ENCODE peak calls at places on chromosomes 7 and 10, in four cellular contexts. L, J, R and T are unnamed samples.

GRCh38 chr7:161786-162185 is 30.6 kb upstream of the FAM20C start:
- DNase-seq in R (no peak), J (no peak), L (no peak), T (no peak)

GRCh38 chr7:610531-611280 is 91.1 kb upstream of the PDGFA start:
- DNase-seq in L (peak; percentile 11), R (no peak), J (no peak), T (no peak)

GRCh38 chr10:118939216-118940007 is 90.1 kb upstream of the NANOS1 start:
- DNase-seq in J (no peak), R (no peak), L (no peak), T (no peak)

GRCh38 chr10:129785536-129785981 is 178.5 kb downstream of the EBF3 start:
- DNase-seq in R (no peak), L (no peak), J (no peak), T (peak; percentile 39)

GRCh38 chr7:69742237-69742636 is 144.0 kb downstream of the AUTS2 start:
- DNase-seq in L (no peak), J (no peak), R (no peak), T (no peak)

GRCh38 chr7:13028731-13029099 is 341.3 kb downstream of the ARL4A start:
- DNase-seq in J (no peak), L (no peak), R (no peak), T (no peak)

GRCh38 chr10:22429146-22429545 is 83.8 kb downstream of the SPAG6 start:
- DNase-seq in L (no peak), J (no peak), R (no peak), T (no peak)

GRCh38 chr7:83469076-83469475 is 179.9 kb downstream of the SEMA3E start:
- DNase-seq in L (peak; percentile 84), J (no peak), R (no peak), T (no peak)

GRCh38 chr7:72435366-72435765 is 23.2 kb upstream of the CALN1 start:
- DNase-seq in L (no peak), J (no peak), R (no peak), T (peak; percentile 87)

GRCh38 chr7:92588561-92588960 is 1.6 kb downstream of the FAM133B start:
- DNase-seq in J (no peak), R (no peak), L (no peak), T (peak; percentile 14)

GRCh38 chr10:43981232-43981631 is 332.6 kb upstream of the ZNF32 start:
- DNase-seq in R (no peak), L (no peak), J (no peak), T (no peak)

GRCh38 chr10:21689881-21690280 is 155.8 kb downstream of the MLLT10 start:
- DNase-seq in J (no peak), L (no peak), R (no peak), T (no peak)

GRCh38 chr10:24381235-24382010 is 172.5 kb downstream of the KIAA1217 start:
- DNase-seq in L (no peak), R (no peak), J (no peak), T (no peak)

GRCh38 chr10:24383681-24384106 is 174.8 kb downstream of the KIAA1217 start:
- DNase-seq in R (peak; percentile 94), L (peak; percentile 99), J (peak; percentile 28), T (peak; percentile 99)

GRCh38 chr10:24382045-24382444 is 173.1 kb downstream of the KIAA1217 start:
- DNase-seq in R (no peak), L (no peak), J (no peak), T (peak; percentile 30)

GRCh38 chr10:24382596-24382978 is 173.6 kb downstream of the KIAA1217 start:
- DNase-seq in R (no peak), L (peak; percentile 68), J (no peak), T (no peak)

GRCh38 chr10:24382979-24383663 is 174.2 kb downstream of the KIAA1217 start:
- DNase-seq in R (no peak), J (no peak), L (peak; percentile 87), T (peak; percentile 75)
- H3K4me3 ChIP-seq in R (no peak overlapping the region), J (no peak overlapping the region), L (no peak overlapping the region), T (peak overlapping the region; percentile 30)

GRCh38 chr7:108167460-108167859 is 37.3 kb upstream of the LAMB4 start:
- DNase-seq in L (peak; percentile 34), R (no peak), J (no peak), T (no peak)
- H3K4me3 ChIP-seq in L (peak overlapping the region; percentile 61), R (no peak overlapping the region), J (no peak overlapping the region), T (no peak overlapping the region)

DNA sequence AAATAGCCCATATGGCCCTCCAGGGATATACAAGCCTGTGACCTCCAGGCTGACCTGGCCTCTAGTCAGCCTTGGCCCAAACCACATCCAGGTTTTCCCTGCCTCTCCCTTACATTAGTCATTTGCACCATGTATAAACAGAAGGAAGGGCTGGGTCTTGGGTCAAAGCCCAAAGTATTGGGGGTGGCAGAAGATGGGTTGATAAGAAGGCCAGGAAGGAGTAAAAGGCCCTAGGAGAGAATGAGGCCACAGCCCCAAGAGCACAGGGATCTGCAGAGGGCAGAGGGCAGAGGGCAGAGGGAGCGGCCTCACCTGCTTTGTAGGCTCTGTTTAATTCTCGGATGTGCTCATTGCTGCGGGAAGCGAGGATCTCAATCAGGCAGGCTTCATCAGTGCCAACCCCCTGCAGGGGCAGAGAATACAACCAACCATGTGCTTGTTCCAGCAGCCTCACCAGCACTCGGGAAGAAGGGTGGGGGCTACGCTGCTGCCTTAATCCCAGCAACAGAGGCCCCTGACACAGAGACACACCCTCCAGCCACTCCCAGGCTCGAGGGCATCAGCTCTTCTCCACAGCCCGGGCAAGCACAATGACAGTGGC is 31.3 kb downstream of the PLAC9 start:
- DNase-seq in L (peak; percentile 83), J (no peak), R (peak; percentile 64), T (no peak)
- H3K4me3 ChIP-seq in L (no peak overlapping the region), J (no peak overlapping the region), R (no peak overlapping the region), T (no peak overlapping the region)

GRCh38 chr10:123402656-123403055 is 248.5 kb downstream of the BUB3 start:
- DNase-seq in J (no peak), L (no peak), R (no peak), T (no peak)
- H3K4me3 ChIP-seq in J (no peak overlapping the region), L (no peak overlapping the region), R (no peak overlapping the region), T (no peak overlapping the region)

GRCh38 chr10:92595505-92595904 is 2.6 kb downstream of the KIF11 start:
- DNase-seq in L (no peak), R (no peak), J (no peak), T (no peak)

GRCh38 chr10:92593553-92594046 is 670 bp downstream of the KIF11 start:
- DNase-seq in J (no peak), R (no peak), L (no peak), T (no peak)

GRCh38 chr10:92592761-92593552 is at the start of gene KIF11:
- DNase-seq in L (peak; percentile 95), J (peak; percentile 97), R (peak; percentile 98), T (peak; percentile 96)

GRCh38 chr10:92591550-92592140 is 1.3 kb upstream of the KIF11 start:
- DNase-seq in L (peak; percentile 95), J (peak; percentile 82), R (peak; percentile 88), T (no peak)

DNA sequence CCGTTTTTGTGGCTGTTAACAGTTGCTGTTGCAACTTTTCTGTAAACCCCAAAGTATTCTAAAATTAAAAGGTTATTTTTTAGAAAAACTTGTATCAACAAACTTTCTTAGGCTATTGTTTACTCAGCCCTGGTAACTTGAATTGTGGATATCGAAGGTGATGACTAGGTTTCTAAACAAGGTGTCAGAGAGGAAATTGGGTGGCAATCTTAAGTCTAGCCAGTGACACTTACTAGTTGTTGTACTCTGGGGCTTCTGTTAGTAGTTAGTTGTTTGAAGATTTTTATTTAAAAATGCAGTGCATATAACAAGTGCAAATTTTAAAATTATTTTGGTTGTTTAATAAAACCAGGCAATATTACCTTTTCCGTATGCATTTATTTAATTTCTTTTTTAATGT is 1.3 kb downstream of the KIF11 start:
- DNase-seq in L (no peak), R (no peak), J (no peak), T (no peak)
- H3K4me3 ChIP-seq in L (peak overlapping the region; percentile 97), R (peak overlapping the region; percentile 67), J (no peak overlapping the region), T (peak overlapping the region; percentile 89)

DNA sequence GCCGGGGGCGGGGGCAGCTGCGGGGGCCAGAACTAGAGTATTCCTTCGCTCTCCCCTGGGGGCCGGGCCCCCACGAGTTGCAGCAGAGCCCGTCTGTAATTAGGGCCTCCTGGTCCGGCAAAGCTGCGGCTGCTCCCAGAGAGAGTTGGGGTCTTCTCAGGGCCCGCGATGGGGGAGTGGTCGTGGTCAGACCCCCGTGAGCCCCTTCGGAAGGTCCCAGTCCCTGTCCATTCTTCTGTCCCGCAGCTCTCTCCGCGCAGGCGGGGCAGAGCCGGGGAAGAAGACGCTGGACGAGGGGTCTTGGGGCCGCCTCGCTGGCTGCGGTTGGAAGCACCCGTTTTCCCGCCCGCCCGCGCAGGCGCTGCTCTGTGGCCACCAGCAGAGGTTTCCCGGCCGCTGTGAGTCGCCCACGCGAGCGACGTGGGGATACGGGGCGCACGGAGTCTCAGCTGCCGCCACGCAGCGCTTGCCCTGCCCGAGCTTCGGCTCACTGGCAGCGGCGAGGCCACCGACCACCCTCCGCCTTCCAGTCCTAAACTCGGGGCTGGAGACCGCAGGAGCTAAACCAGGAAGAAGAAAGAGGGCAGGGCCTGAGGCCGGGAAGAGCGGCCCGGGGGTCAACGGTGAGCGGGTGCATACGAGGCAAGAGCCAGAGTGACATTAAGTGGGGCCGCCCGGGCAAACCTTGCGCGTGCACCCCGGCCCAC is 7.3 kb upstream of the EMX2 start:
- DNase-seq in L (no peak), J (no peak), R (no peak), T (no peak)
- H3K4me3 ChIP-seq in L (no peak overlapping the region), J (peak overlapping the region; percentile 14), R (no peak overlapping the region), T (no peak overlapping the region)

GRCh38 chr10:107914450-107915276 is 750.2 kb upstream of the SORCS1 start:
- DNase-seq in L (peak; percentile 3), R (no peak), J (peak; percentile 53), T (peak; percentile 22)
- H3K4me3 ChIP-seq in L (no peak overlapping the region), R (no peak overlapping the region), J (peak overlapping the region; percentile 43), T (peak overlapping the region; percentile 54)

GRCh38 chr10:71197955-71198354 is 14.4 kb upstream of the UNC5B start:
- DNase-seq in L (no peak), R (no peak), J (no peak), T (no peak)
- H3K4me3 ChIP-seq in L (no peak overlapping the region), R (no peak overlapping the region), J (no peak overlapping the region), T (no peak overlapping the region)

DNA sequence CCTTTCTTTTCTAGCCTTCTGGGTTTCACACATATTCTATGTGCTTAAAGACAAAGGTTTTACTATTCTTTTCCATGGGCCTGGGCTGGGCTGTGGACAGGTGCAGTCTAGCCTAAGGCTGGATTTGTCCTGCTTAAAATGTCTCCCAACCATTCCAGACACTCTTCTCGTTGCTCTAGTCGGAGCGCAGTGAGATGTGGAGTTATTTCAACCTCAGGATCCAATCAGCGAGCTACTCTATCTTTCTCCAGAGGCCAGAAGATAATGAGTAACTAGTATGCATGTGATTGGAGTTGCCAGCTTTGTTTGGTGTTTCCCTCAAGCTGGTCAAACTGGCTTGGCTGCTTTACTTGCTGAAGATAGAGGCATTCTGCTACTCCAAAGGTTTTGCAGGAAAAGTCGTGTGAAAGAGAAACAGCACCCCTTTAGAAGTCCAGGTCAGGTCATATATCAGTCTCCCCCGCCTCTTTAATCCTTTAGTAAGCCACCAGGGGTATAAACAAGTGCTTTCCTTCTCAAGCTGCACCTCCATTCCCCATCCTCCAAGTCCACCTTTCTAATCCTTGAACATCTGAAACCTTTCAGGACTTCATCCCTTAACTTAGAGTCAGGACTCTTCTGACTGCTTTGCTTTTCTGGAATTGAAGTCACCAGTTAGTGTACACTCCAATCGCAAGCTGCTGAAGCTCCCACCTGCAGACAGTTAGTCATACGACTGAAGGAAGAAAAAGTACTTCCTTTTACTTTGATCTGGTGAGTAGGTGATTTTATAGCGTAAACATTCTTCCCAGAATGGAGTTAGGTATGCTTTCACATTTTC is 78.8 kb downstream of the DNMBP start:
- DNase-seq in L (peak; percentile 84), J (no peak), R (no peak), T (peak; percentile 92)
- H3K4me3 ChIP-seq in L (no peak overlapping the region), J (no peak overlapping the region), R (no peak overlapping the region), T (peak overlapping the region; percentile 15)